ENCODE peak calls at places on chromosomes 16 and 17, in four cellular contexts. J is A549, T is stomach, H is MM.1S. I is an unnamed sample.

GRCh38 chr17:35214631-35215273 is 20.6 kb upstream of the SLC35G3 start:
- DNase-seq in J (no peak), T (no peak), H (no peak), I (no peak)

GRCh38 chr17:65553009-65553645 is 8.3 kb downstream of the AXIN2 start:
- DNase-seq in J (no peak), T (no peak), H (no peak), I (no peak)

GRCh38 chr17:27760069-27760885 is 40.1 kb downstream of the NOS2 start:
- DNase-seq in J (peak; percentile 58), T (peak; percentile 79), H (peak; percentile 52), I (peak; percentile 69)

GRCh38 chr16:20968765-20969164 is 68.2 kb downstream of the LYRM1 start:
- DNase-seq in J (no peak), T (no peak), H (no peak), I (no peak)

GRCh38 chr16:85718682-85719081 is 29.9 kb upstream of the GINS2 start:
- DNase-seq in J (peak; percentile 47), T (peak; percentile 34), H (peak; percentile 7), I (peak; percentile 28)

GRCh38 chr17:1362065-1362848 is 37.8 kb downstream of the YWHAE start:
- DNase-seq in J (no peak), T (no peak), H (no peak), I (no peak)

GRCh38 chr16:88914750-88915368 is 48.4 kb upstream of the PABPN1L start:
- DNase-seq in J (no peak), T (no peak), H (no peak), I (no peak)

GRCh38 chr16:4706871-4707270 is 13.5 kb downstream of the NUDT16L1 start:
- DNase-seq in J (no peak), T (no peak), H (no peak), I (no peak)

GRCh38 chr16:19429271-19429670 is 11.6 kb downstream of the TMC5 start:
- DNase-seq in J (peak; percentile 44), T (peak; percentile 68), H (no peak), I (no peak)

GRCh38 chr17:35743911-35744328 is 9.1 kb downstream of the GAS2L2 start:
- DNase-seq in J (peak; percentile 49), T (no peak), H (no peak), I (no peak)

GRCh38 chr17:4086041-4086483 is 56.8 kb downstream of the ZZEF1 start:
- DNase-seq in J (no peak), T (no peak), H (no peak), I (no peak)

GRCh38 chr17:4082136-4082924 is 60.5 kb downstream of the ZZEF1 start:
- DNase-seq in J (no peak), T (no peak), H (no peak), I (no peak)

GRCh38 chr17:4074831-4075495 is 67.9 kb downstream of the ZZEF1 start:
- DNase-seq in J (peak; percentile 66), T (no peak), H (peak; percentile 73), I (no peak)

GRCh38 chr17:4083173-4083572 is 59.7 kb downstream of the ZZEF1 start:
- DNase-seq in J (no peak), T (no peak), H (no peak), I (no peak)

GRCh38 chr17:4080686-4081085 is 62.1 kb downstream of the ZZEF1 start:
- DNase-seq in J (no peak), T (no peak), H (no peak), I (no peak)
- H3K4me1 ChIP-seq in J (no peaks in the 10 kb centered on the region), T (no peaks in the 10 kb centered on the region), H (peaks cover 8% of the 10 kb centered on the region), I (no peaks in the 10 kb centered on the region)

GRCh38 chr17:57914274-57915147 is 40.7 kb downstream of the CUEDC1 start:
- DNase-seq in J (no peak), T (no peak), H (no peak), I (no peak)
- H3K4me1 ChIP-seq in J (peaks cover 78% of the 10 kb centered on the region), T (peaks cover 63% of the 10 kb centered on the region), H (no peaks in the 10 kb centered on the region), I (peaks cover 95% of the 10 kb centered on the region)

GRCh38 chr16:50610331-50611262 is 62.4 kb downstream of the NKD1 start:
- DNase-seq in J (no peak), T (no peak), H (no peak), I (no peak)
- H3K4me1 ChIP-seq in J (no peaks in the 10 kb centered on the region), T (peaks cover 28% of the 10 kb centered on the region), H (no peaks in the 10 kb centered on the region), I (peaks cover 10% of the 10 kb centered on the region)

DNA sequence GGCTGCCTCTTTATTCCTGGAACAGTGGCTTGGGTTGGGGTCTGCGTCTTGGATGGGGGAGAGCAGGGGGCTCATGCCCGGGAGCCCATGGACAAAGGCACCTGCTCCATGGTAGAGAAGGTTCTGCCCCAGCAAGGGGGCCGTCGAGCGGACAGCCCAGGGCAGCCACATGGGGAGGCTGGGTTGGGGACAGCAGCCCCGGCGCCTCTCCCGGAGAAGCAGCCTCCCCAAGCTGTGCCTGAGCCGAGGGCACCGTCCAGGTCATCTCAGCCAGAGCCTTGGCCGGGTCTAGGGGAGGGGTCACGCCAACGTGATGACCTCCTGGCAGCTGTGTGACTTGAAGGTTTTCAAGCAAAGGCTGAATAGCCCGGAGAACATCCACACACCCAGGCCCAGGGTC is 32.9 kb upstream of the GNG13 start:
- DNase-seq in J (no peak), T (no peak), H (no peak), I (no peak)
- H3K4me1 ChIP-seq in J (peaks cover 3% of the 10 kb centered on the region), T (no peaks in the 10 kb centered on the region), H (no peaks in the 10 kb centered on the region), I (peaks cover 11% of the 10 kb centered on the region)

DNA sequence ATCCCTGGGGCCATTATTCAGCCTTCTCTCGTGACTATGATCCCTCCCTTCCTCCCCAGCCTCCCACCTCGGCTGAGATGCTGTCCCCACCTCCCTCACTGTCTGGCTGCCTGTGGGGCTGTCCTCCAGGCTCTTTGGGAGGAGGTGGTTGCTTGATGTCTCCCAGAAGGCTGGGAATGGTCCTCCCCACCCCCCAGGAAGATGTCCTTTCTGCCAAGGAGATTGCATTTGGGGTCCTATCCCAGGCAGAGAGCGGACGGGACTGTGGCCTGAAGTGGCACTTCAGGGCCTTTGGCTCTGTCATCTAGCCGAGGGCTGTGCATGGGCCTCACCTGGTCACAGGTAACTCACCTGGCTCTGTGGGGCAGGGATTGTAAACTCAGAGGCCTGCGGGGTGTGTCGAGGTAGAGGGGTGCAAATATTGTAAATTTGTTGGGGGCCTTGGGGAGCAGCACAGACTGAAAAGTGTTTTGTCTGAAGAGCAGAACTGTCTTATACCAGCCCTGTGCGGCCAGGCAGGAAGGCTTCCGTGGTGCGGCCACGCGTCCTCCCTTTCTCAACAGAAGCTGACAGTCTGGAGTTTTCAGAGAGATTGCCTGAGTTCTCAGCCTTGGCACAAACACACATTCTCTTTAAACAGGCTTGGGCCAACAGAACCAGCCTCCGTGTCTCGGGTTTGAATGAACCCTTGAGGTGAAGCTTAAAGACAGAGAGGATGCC is 177.9 kb downstream of the SEC14L1 start:
- DNase-seq in J (peak; percentile 54), T (peak; percentile 44), H (no peak), I (peak; percentile 54)
- H3K4me1 ChIP-seq in J (peaks cover 73% of the 10 kb centered on the region), T (peaks cover 56% of the 10 kb centered on the region), H (peaks cover 20% of the 10 kb centered on the region), I (peaks cover 66% of the 10 kb centered on the region)

GRCh38 chr16:70704586-70704985 is 18.7 kb upstream of the MTSS2 start:
- DNase-seq in J (no peak), T (no peak), H (no peak), I (no peak)
- H3K4me1 ChIP-seq in J (peaks cover 71% of the 10 kb centered on the region), T (peaks cover 46% of the 10 kb centered on the region), H (no peaks in the 10 kb centered on the region), I (peaks cover 58% of the 10 kb centered on the region)

GRCh38 chr16:28943281-28943680 is 7.5 kb upstream of the NFATC2IP start:
- DNase-seq in J (no peak), T (no peak), H (no peak), I (no peak)

GRCh38 chr16:28951410-28951943 is 740 bp downstream of the NFATC2IP start:
- DNase-seq in J (no peak), T (no peak), H (peak; percentile 45), I (peak; percentile 74)

GRCh38 chr16:28950648-28951409 is at the start of gene NFATC2IP:
- DNase-seq in J (peak; percentile 100), T (peak; percentile 99), H (peak; percentile 100), I (peak; percentile 100)

DNA sequence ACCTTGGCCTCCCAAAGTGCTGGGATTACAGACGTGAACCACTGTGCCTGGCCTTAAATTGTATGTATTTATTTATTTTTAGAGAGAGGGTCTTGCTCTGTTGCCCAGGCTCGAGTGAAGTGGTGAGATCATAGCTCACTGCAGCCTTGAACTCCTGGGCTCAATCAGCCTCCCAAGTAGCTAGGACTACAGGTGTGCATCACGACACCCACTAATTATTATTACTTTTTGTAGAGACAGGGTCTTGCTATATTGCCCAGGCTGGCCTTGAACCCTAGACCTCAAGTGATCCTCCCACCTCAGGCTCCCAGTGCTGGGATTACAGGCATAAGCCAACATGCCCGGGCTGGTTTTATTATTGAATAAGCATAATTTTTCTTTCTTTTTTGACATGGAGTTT is 4.1 kb upstream of the NFATC2IP start:
- DNase-seq in J (no peak), T (no peak), H (no peak), I (no peak)
- H3K4me1 ChIP-seq in J (peaks cover 10% of the 10 kb centered on the region), T (peaks cover 13% of the 10 kb centered on the region), H (peaks cover 5% of the 10 kb centered on the region), I (peaks cover 4% of the 10 kb centered on the region)

I was measured in transverse colon.